ENCODE peak calls at places on chromosomes 5 and 9, in four cellular contexts. One of them, this sample, is unnamed. For H3K9me3, the result is how much of the 10 kb centered on the place peaks cover.

GRCh38 chr9:33921967-33922895 is 105.3 kb downstream of the UBE2R2 start:
- DNase-seq in heart left ventricle: no peak
- DNase-seq in ovary: no peak
- DNase-seq in prostate gland: no peak
- DNase-seq in this sample: no peak

GRCh38 chr5:1885777-1886633 is 3.3 kb upstream of the IRX4 start:
- DNase-seq in prostate gland: no peak
- DNase-seq in heart left ventricle: no peak
- DNase-seq in ovary: no peak
- DNase-seq in this sample: no peak

GRCh38 chr9:108297025-108297424 is 558.8 kb downstream of the ACTL7B start:
- DNase-seq in ovary: no peak
- DNase-seq in prostate gland: no peak
- DNase-seq in heart left ventricle: no peak
- DNase-seq in this sample: no peak

GRCh38 chr5:163104496-163104895 is 332.9 kb upstream of the CCNG1 start:
- DNase-seq in heart left ventricle: no peak
- DNase-seq in prostate gland: no peak
- DNase-seq in ovary: no peak
- DNase-seq in this sample: no peak

GRCh38 chr5:159735749-159736660 is 180.3 kb upstream of the ADRA1B start:
- DNase-seq in ovary: no peak
- DNase-seq in prostate gland: no peak
- DNase-seq in heart left ventricle: no peak
- DNase-seq in this sample: no peak

GRCh38 chr9:7368410-7369292 is 430.9 kb downstream of the DMAC1 start:
- DNase-seq in prostate gland: no peak
- DNase-seq in ovary: no peak
- DNase-seq in heart left ventricle: peak
- DNase-seq in this sample: no peak

GRCh38 chr9:127958728-127959127 is 21.1 kb upstream of the DPM2 start:
- DNase-seq in prostate gland: no peak
- DNase-seq in heart left ventricle: no peak
- DNase-seq in ovary: no peak
- DNase-seq in this sample: no peak

GRCh38 chr5:20420991-20421595 is 433.1 kb upstream of the CDH18 start:
- DNase-seq in prostate gland: no peak
- DNase-seq in ovary: no peak
- DNase-seq in heart left ventricle: no peak
- DNase-seq in this sample: no peak

GRCh38 chr5:55923177-55923872 is 71.4 kb downstream of the IL6ST start:
- DNase-seq in prostate gland: no peak
- DNase-seq in ovary: no peak
- DNase-seq in heart left ventricle: peak
- DNase-seq in this sample: peak

GRCh38 chr5:39780341-39780740 is 355.6 kb upstream of the DAB2 start:
- DNase-seq in prostate gland: no peak
- DNase-seq in heart left ventricle: no peak
- DNase-seq in ovary: no peak
- DNase-seq in this sample: no peak

GRCh38 chr5:54785729-54786548 is 199.5 kb downstream of the ESM1 start:
- DNase-seq in heart left ventricle: peak
- DNase-seq in prostate gland: peak
- DNase-seq in ovary: peak
- DNase-seq in this sample: peak

GRCh38 chr9:98924971-98925820 is 18.5 kb upstream of the COL15A1 start:
- DNase-seq in prostate gland: no peak
- DNase-seq in heart left ventricle: no peak
- DNase-seq in ovary: peak
- DNase-seq in this sample: no peak

GRCh38 chr9:98702835-98703385 is 5.8 kb downstream of the GABBR2 start:
- DNase-seq in ovary: no peak
- DNase-seq in prostate gland: no peak
- DNase-seq in heart left ventricle: no peak
- DNase-seq in this sample: no peak

GRCh38 chr5:149024477-149024876 is 38.4 kb downstream of the SH3TC2 start:
- DNase-seq in prostate gland: no peak
- DNase-seq in ovary: no peak
- DNase-seq in heart left ventricle: no peak
- DNase-seq in this sample: no peak

GRCh38 chr5:58240286-58240685 is 219.6 kb downstream of the PLK2 start:
- DNase-seq in prostate gland: no peak
- DNase-seq in heart left ventricle: no peak
- DNase-seq in ovary: no peak
- DNase-seq in this sample: no peak

GRCh38 chr5:93964421-93964820 is 223.0 kb upstream of the POU5F2 start:
- DNase-seq in prostate gland: no peak
- DNase-seq in ovary: no peak
- DNase-seq in heart left ventricle: no peak
- DNase-seq in this sample: no peak

GRCh38 chr9:21579209-21579608 is 97.1 kb upstream of the IFNE start:
- DNase-seq in heart left ventricle: no peak
- DNase-seq in prostate gland: no peak
- DNase-seq in ovary: no peak
- DNase-seq in this sample: no peak

GRCh38 chr9:1005043-1005667 is 28.7 kb downstream of the DMRT3 start:
- DNase-seq in ovary: no peak
- DNase-seq in prostate gland: no peak
- DNase-seq in heart left ventricle: no peak
- DNase-seq in this sample: peak

DNA sequence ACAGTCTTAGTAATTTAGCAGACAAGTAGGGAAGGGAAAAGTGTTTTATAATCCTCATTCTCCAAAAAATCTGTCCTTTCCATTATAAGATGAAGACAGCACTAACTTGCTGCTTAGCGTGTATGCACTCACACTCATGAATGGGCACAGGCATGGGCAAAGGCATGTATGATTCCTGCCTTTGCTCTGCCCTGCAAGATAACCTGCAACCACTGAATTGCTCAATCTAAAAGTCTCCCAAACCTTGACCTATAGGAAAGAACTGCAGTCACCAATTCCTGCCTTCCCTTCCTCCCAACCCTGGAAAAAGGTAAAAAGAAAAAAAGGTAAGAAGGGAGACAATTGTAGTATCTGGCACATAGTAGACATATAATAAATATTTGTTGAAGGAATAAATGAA is 40.8 kb downstream of the ELL2 start:
- DNase-seq in prostate gland: no peak
- DNase-seq in ovary: no peak
- DNase-seq in heart left ventricle: no peak
- DNase-seq in this sample: no peak
- H3K9me3 ChIP-seq in prostate gland: under half
- H3K9me3 ChIP-seq in ovary: under half
- H3K9me3 ChIP-seq in heart left ventricle: under half
- H3K9me3 ChIP-seq in this sample: under half

GRCh38 chr9:132240860-132241482 is 79.1 kb downstream of the NTNG2 start:
- DNase-seq in heart left ventricle: peak
- DNase-seq in ovary: peak
- DNase-seq in prostate gland: peak
- DNase-seq in this sample: peak
- TF ChIP-seq POLR2A in heart left ventricle: no peak
- TF ChIP-seq POLR2A in ovary: no peak
- TF ChIP-seq POLR2A in prostate gland: peak
- TF ChIP-seq POLR2A in this sample: no peak

GRCh38 chr5:68383888-68384310 is 168.3 kb downstream of the PIK3R1 start:
- DNase-seq in prostate gland: no peak
- DNase-seq in ovary: no peak
- DNase-seq in heart left ventricle: no peak
- DNase-seq in this sample: no peak
- H3K27ac ChIP-seq in prostate gland: no peak
- H3K27ac ChIP-seq in ovary: no peak
- H3K27ac ChIP-seq in heart left ventricle: no peak
- H3K27ac ChIP-seq in this sample: no peak

GRCh38 chr9:129514891-129515290 is 106.0 kb downstream of the C9orf50 start:
- DNase-seq in ovary: no peak
- DNase-seq in prostate gland: no peak
- DNase-seq in heart left ventricle: no peak
- DNase-seq in this sample: peak
- H3K9me3 ChIP-seq in ovary: under half
- H3K9me3 ChIP-seq in prostate gland: under half
- H3K9me3 ChIP-seq in heart left ventricle: under half
- H3K9me3 ChIP-seq in this sample: under half

GRCh38 chr5:177087707-177088005 is 941 bp downstream of the FGFR4 start:
- DNase-seq in ovary: no peak
- DNase-seq in prostate gland: no peak
- DNase-seq in heart left ventricle: no peak
- DNase-seq in this sample: no peak

GRCh38 chr5:177089146-177089545 is 2.4 kb downstream of the FGFR4 start:
- DNase-seq in prostate gland: no peak
- DNase-seq in ovary: no peak
- DNase-seq in heart left ventricle: no peak
- DNase-seq in this sample: no peak

GRCh38 chr5:177085985-177086917 is at the start of gene FGFR4:
- DNase-seq in heart left ventricle: peak
- DNase-seq in prostate gland: peak
- DNase-seq in ovary: peak
- DNase-seq in this sample: peak

GRCh38 chr5:177089825-177090641 is 3.3 kb downstream of the FGFR4 start:
- DNase-seq in heart left ventricle: no peak
- DNase-seq in ovary: no peak
- DNase-seq in prostate gland: no peak
- DNase-seq in this sample: no peak

GRCh38 chr5:177086918-177087706 is 397 bp downstream of the FGFR4 start:
- DNase-seq in ovary: peak
- DNase-seq in prostate gland: no peak
- DNase-seq in heart left ventricle: no peak
- DNase-seq in this sample: peak
- TF ChIP-seq POLR2A in ovary: no peak
- TF ChIP-seq POLR2A in prostate gland: no peak
- TF ChIP-seq POLR2A in heart left ventricle: no peak
- TF ChIP-seq POLR2A in this sample: no peak

GRCh38 chr5:83447533-83447932 is 24.0 kb upstream of the VCAN start:
- DNase-seq in ovary: no peak
- DNase-seq in prostate gland: no peak
- DNase-seq in heart left ventricle: no peak
- DNase-seq in this sample: no peak

GRCh38 chr5:83444445-83444844 is 27.1 kb upstream of the VCAN start:
- DNase-seq in ovary: no peak
- DNase-seq in prostate gland: no peak
- DNase-seq in heart left ventricle: no peak
- DNase-seq in this sample: no peak

GRCh38 chr5:83443539-83443938 is 28.0 kb upstream of the VCAN start:
- DNase-seq in ovary: no peak
- DNase-seq in heart left ventricle: no peak
- DNase-seq in prostate gland: no peak
- DNase-seq in this sample: no peak

GRCh38 chr5:83450183-83450839 is 21.2 kb upstream of the VCAN start:
- DNase-seq in prostate gland: no peak
- DNase-seq in ovary: no peak
- DNase-seq in heart left ventricle: no peak
- DNase-seq in this sample: no peak

DNA sequence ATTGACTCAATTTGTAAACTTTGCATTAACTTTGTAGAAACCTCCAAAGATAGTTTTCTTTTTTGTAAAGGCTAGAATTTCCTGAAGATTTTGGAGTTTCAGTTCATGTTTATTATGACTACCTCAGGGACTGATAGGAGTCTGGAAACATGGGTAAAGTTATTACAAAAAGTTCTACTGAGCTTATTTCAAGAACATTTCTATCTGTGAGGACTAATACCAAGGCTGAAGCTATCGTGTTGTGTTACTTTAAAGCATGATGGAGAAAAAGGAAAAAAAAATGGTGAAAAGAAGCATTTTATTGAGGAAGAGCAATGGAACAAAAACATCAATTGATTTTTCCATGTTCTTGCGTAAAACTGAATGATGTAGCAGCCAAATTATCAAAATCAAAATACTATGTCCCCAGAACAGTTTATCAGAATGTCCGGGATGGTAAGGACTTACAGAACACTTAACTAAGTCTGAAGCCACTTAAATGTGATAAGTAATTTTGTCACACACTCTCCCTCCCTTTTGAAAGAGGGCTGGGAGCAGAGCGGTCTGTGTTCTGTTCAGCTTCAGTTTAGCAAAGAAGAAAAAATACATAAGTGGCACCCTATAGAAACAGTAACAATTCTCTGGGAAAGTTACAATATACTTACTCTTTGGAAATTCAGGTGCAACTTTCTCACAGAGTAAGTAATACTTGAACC is 25.1 kb upstream of the VCAN start:
- DNase-seq in heart left ventricle: no peak
- DNase-seq in prostate gland: no peak
- DNase-seq in ovary: no peak
- DNase-seq in this sample: no peak
- H3K27ac ChIP-seq in heart left ventricle: no peak
- H3K27ac ChIP-seq in prostate gland: no peak
- H3K27ac ChIP-seq in ovary: no peak
- H3K27ac ChIP-seq in this sample: no peak

This sample was measured in thyroid gland.